ENCODE peak calls at places on chromosomes 4 and X, in seven cellular contexts. V is colonic mucosa, X is lower lobe of right lung, Q is tibial nerve, B is IMR-90, T is HFFc6, N is heart right ventricle. O is an unnamed sample.

GRCh38 chrX:154719132-154719675 is 31.7 kb downstream of the GAB3 start:
- DNase-seq in T (peak), Q (no peak), X (no peak), V (no peak), B (peak), N (no peak), O (no peak)

GRCh38 chrX:17788439-17788838 is 51.1 kb downstream of the SCML1 start:
- DNase-seq in X (peak), B (peak), N (peak), Q (peak), T (peak), V (peak), O (peak)

GRCh38 chr4:114025176-114025777 is 45.8 kb upstream of the ARSJ start:
- DNase-seq in Q (no peak), B (no peak), X (no peak), N (no peak), T (no peak), V (peak), O (no peak)

GRCh38 chrX:119488749-119489148 is 20.5 kb downstream of the SLC25A5 start:
- DNase-seq in X (peak), Q (peak), V (peak), T (peak), N (no peak), B (peak), O (peak)

GRCh38 chr4:185201983-185202962 is 1.5 kb downstream of the CFAP97 start:
- DNase-seq in T (peak), B (peak), N (no peak), Q (no peak), X (no peak), V (peak), O (no peak)

GRCh38 chr4:83639849-83640493 is 104.1 kb downstream of the GPAT3 start:
- DNase-seq in T (peak), X (no peak), V (peak), Q (no peak), N (no peak), B (peak), O (peak)

GRCh38 chr4:76689079-76689817 is 208.7 kb downstream of the SOWAHB start:
- DNase-seq in N (peak), V (peak), B (peak), T (peak), Q (no peak), X (peak), O (peak)

GRCh38 chr4:177483271-177483670 is 41.0 kb upstream of the AGA start:
- DNase-seq in X (no peak), B (peak), N (no peak), Q (no peak), V (no peak), T (no peak), O (no peak)

GRCh38 chr4:109022941-109023340 is 260.1 kb upstream of the ETNPPL start:
- DNase-seq in B (peak), V (no peak), Q (no peak), N (no peak), X (no peak), T (no peak), O (no peak)

GRCh38 chrX:118847676-118848075 is 24.1 kb downstream of the ZCCHC12 start:
- DNase-seq in N (no peak), B (peak), Q (no peak), V (no peak), X (no peak), T (peak), O (peak)

GRCh38 chr4:56976283-56976877 is 1.0 kb downstream of the NOA1 start:
- DNase-seq in T (no peak), X (no peak), Q (no peak), B (no peak), V (peak), N (no peak), O (peak)

GRCh38 chr4:6396696-6397236 is 75.6 kb downstream of the PPP2R2C start:
- DNase-seq in X (no peak), N (no peak), Q (no peak), T (no peak), V (no peak), B (no peak), O (no peak)

GRCh38 chr4:94571720-94572119 is 120.0 kb downstream of the PDLIM5 start:
- DNase-seq in T (no peak), N (no peak), B (no peak), Q (no peak), V (no peak), X (no peak), O (no peak)

GRCh38 chr4:106351016-106351415 is 17.6 kb downstream of the GIMD1 start:
- DNase-seq in B (no peak), Q (no peak), X (no peak), V (no peak), N (no peak), T (no peak), O (no peak)

GRCh38 chr4:10097906-10098769 is 18.5 kb downstream of the WDR1 start:
- DNase-seq in X (no peak), B (no peak), Q (no peak), T (no peak), N (no peak), V (no peak), O (no peak)

GRCh38 chr4:159549092-159549491 is 446.2 kb downstream of the RAPGEF2 start:
- DNase-seq in V (no peak), B (peak), X (no peak), T (no peak), N (no peak), Q (no peak), O (no peak)

GRCh38 chr4:128279624-128280225 is 7.9 kb downstream of the PGRMC2 start:
- DNase-seq in Q (no peak), T (no peak), N (no peak), V (no peak), B (no peak), X (no peak), O (no peak)

GRCh38 chr4:56417396-56417795 is 18.0 kb downstream of the PPAT start:
- DNase-seq in X (no peak), V (no peak), T (no peak), Q (no peak), N (no peak), B (no peak), O (no peak)

GRCh38 chr4:72896515-72896914 is 173.0 kb downstream of the COX18 start:
- DNase-seq in Q (no peak), N (no peak), T (peak), X (no peak), V (no peak), B (peak), O (no peak)

GRCh38 chrX:31212856-31213748 is 141.3 kb upstream of the FTHL17 start:
- DNase-seq in V (no peak), X (no peak), T (no peak), Q (no peak), B (no peak), N (no peak), O (no peak)

GRCh38 chr4:126727461-126727860 is 905.3 kb upstream of the INTU start:
- DNase-seq in X (no peak), T (no peak), N (no peak), V (no peak), Q (no peak), B (peak), O (no peak)

GRCh38 chrX:45775462-45775861 is 574.8 kb upstream of the DIPK2B start:
- DNase-seq in V (no peak), X (no peak), B (peak), N (no peak), Q (no peak), T (peak), O (no peak)

GRCh38 chr4:71540749-71541269 is 202.0 kb downstream of the SLC4A4 start:
- DNase-seq in Q (no peak), N (no peak), V (no peak), T (no peak), B (no peak), X (no peak), O (no peak)
- TF ChIP-seq CTCF in Q (no peak), N (no peak), V (no peak), T (peak), B (no peak), X (peak), O (no peak)

GRCh38 chr4:21948347-21949072 is at the start of gene KCNIP4:
- DNase-seq in V (no peak), N (no peak), B (no peak), T (no peak), Q (no peak), X (no peak), O (peak)
- TF ChIP-seq CTCF in V (no peak), N (no peak), B (no peak), T (no peak), Q (no peak), X (no peak), O (no peak)

GRCh38 chr4:7926822-7927221 is 12.8 kb downstream of the AFAP1 start:
- DNase-seq in Q (no peak), B (no peak), V (no peak), X (no peak), T (no peak), N (no peak), O (no peak)

GRCh38 chr4:7932333-7932732 is 7.3 kb downstream of the AFAP1 start:
- DNase-seq in Q (no peak), N (no peak), B (no peak), V (no peak), T (no peak), X (no peak), O (no peak)

GRCh38 chr4:7924570-7924969 is 15.1 kb downstream of the AFAP1 start:
- DNase-seq in N (no peak), T (no peak), X (no peak), B (no peak), V (no peak), Q (no peak), O (no peak)

GRCh38 chr4:7929530-7929951 is 10.1 kb downstream of the AFAP1 start:
- DNase-seq in T (no peak), B (no peak), X (peak), Q (no peak), V (peak), N (no peak), O (no peak)

GRCh38 chr4:7928711-7929505 is 10.8 kb downstream of the AFAP1 start:
- DNase-seq in X (no peak), Q (no peak), B (no peak), T (peak), V (no peak), N (no peak), O (no peak)
- TF ChIP-seq CTCF in X (peak), Q (no peak), B (peak), T (peak), V (no peak), N (peak), O (peak)

GRCh38 chrX:129600981-129601424 is 53.8 kb downstream of the APLN start:
- DNase-seq in T (no peak), N (no peak), X (no peak), Q (peak), V (no peak), B (peak), O (no peak)
- TF ChIP-seq CTCF in T (peak), N (peak), X (peak), Q (peak), V (peak), B (peak), O (peak)

GRCh38 chr4:112908511-112908910 is 140.9 kb upstream of the ANK2 start:
- DNase-seq in N (no peak), X (no peak), B (no peak), V (no peak), Q (no peak), T (no peak), O (no peak)

GRCh38 chr4:112905728-112906127 is 143.7 kb upstream of the ANK2 start:
- DNase-seq in T (no peak), X (no peak), B (no peak), V (no peak), Q (no peak), N (no peak), O (no peak)

GRCh38 chr4:112910109-112910736 is 139.2 kb upstream of the ANK2 start:
- DNase-seq in N (no peak), B (peak), Q (no peak), X (no peak), T (peak), V (no peak), O (no peak)
- TF ChIP-seq CTCF in N (peak), B (no peak), Q (peak), X (no peak), T (no peak), V (no peak), O (no peak)